ENCODE peak calls at places on chromosomes 13 and 19, in ten cellular contexts. W, Z, R, J, N, T, B, D, C and E are unnamed samples.

GRCh38 chr13:109665781-109666249 is 120.6 kb downstream of the IRS2 start:
- DNase-seq in W (no peak), Z (no peak), R (no peak), J (no peak), N (no peak), T (no peak), B (peak; percentile 59), D (no peak), C (no peak), E (no peak)

GRCh38 chr13:45781553-45782326 is 69.8 kb downstream of the SIAH3 start:
- DNase-seq in W (no peak), Z (no peak), R (no peak), J (peak; percentile 21), N (peak; percentile 97), T (no peak), B (peak; percentile 22), D (peak; percentile 12), C (no peak), E (no peak)

GRCh38 chr13:29802621-29803020 is 47.8 kb downstream of the UBL3 start:
- DNase-seq in W (no peak), Z (no peak), R (no peak), J (peak; percentile 54), N (no peak), T (no peak), B (no peak), D (no peak), C (no peak), E (no peak)

GRCh38 chr19:1868971-1869370 is 5.6 kb upstream of the KLF16 start:
- DNase-seq in W (no peak), Z (no peak), R (no peak), J (no peak), N (no peak), T (no peak), B (no peak), D (no peak), C (no peak), E (no peak)

GRCh38 chr19:18414504-18415176 is 4.6 kb upstream of the SSBP4 start:
- DNase-seq in W (no peak), Z (peak; percentile 53), R (no peak), J (peak; percentile 56), N (no peak), T (peak; percentile 64), B (no peak), D (peak; percentile 65), C (no peak), E (no peak)

GRCh38 chr19:56566904-56567273 is 379 bp upstream of the ZNF470 start:
- DNase-seq in W (peak; percentile 66), Z (no peak), R (no peak), J (peak; percentile 44), N (peak; percentile 68), T (peak; percentile 70), B (no peak), D (no peak), C (peak; percentile 13), E (peak; percentile 58)

GRCh38 chr19:20471441-20471840 is 94.1 kb downstream of the ZNF737 start:
- DNase-seq in W (no peak), Z (no peak), R (no peak), J (no peak), N (no peak), T (no peak), B (no peak), D (no peak), C (no peak), E (no peak)

GRCh38 chr13:97310809-97311436 is 88.8 kb downstream of the MBNL2 start:
- DNase-seq in W (no peak), Z (no peak), R (no peak), J (no peak), N (no peak), T (no peak), B (no peak), D (no peak), C (no peak), E (no peak)